ENCODE peak calls at places on chromosomes 5 and 9, in four cellular contexts. V is stimulated activated CD8-positive, alpha-beta memory T cell treated with anti-CD3 and anti-CD28 coated beads, Interleukin-2, amount 100 ng/mL, for 48 hours; X is ureter; L is iPS-NIHi11. I is an unnamed sample.

GRCh38 chr5:140141241-140141640 is 15.5 kb downstream of the IGIP start:
- DNase-seq in V (no peak), X (no peak), L (no peak), I (peak)

GRCh38 chr9:105673850-105674387 is 11.7 kb downstream of the TAL2 start:
- DNase-seq in V (no peak), X (no peak), L (no peak), I (no peak)

GRCh38 chr5:163789870-163790269 is 284.5 kb downstream of the MAT2B start:
- DNase-seq in V (no peak), X (no peak), L (no peak), I (no peak)

GRCh38 chr9:95127249-95128176 is 190.0 kb downstream of the FANCC start:
- DNase-seq in V (peak), X (peak), L (peak), I (peak)

GRCh38 chr9:31730398-31730797 is 654.0 kb upstream of the ACO1 start:
- DNase-seq in V (no peak), X (no peak), L (no peak), I (no peak)

GRCh38 chr9:79026311-79026710 is 545.5 kb upstream of the TLE4 start:
- DNase-seq in V (no peak), X (peak), L (no peak), I (no peak)

GRCh38 chr5:2960309-2960708 is 208.8 kb upstream of the IRX2 start:
- DNase-seq in V (no peak), X (no peak), L (no peak), I (no peak)

GRCh38 chr9:88994820-88995180 is 3.5 kb downstream of the S1PR3 start:
- DNase-seq in V (no peak), X (no peak), L (no peak), I (no peak)

GRCh38 chr9:136107953-136108647 is 10.6 kb downstream of the TMEM250 start:
- DNase-seq in V (no peak), X (peak), L (no peak), I (no peak)

GRCh38 chr5:132485641-132486317 is 4.8 kb downstream of the IRF1 start:
- DNase-seq in V (no peak), X (no peak), L (no peak), I (no peak)

GRCh38 chr5:107430077-107430625 is 240.6 kb downstream of the EFNA5 start:
- DNase-seq in V (no peak), X (no peak), L (no peak), I (no peak)

GRCh38 chr5:107670927-107671741 is at the start of gene EFNA5:
- DNase-seq in V (no peak), X (peak), L (peak), I (peak)

GRCh38 chr5:10663531-10664183 is 97.4 kb downstream of the DAP start:
- DNase-seq in V (no peak), X (no peak), L (peak), I (no peak)

GRCh38 chr9:14270358-14271077 is 43.4 kb downstream of the NFIB start:
- DNase-seq in V (no peak), X (no peak), L (no peak), I (no peak)

GRCh38 chr5:11851965-11852745 is 52.1 kb downstream of the CTNND2 start:
- DNase-seq in V (no peak), X (no peak), L (no peak), I (no peak)

I was measured in lung.